ENCODE peak calls at places on chromosomes 3 and 15, in nine cellular contexts. One of them, this sample, is unnamed.

GRCh38 chr3:18241837-18242236 is 183.3 kb downstream of the SATB1 start:
- DNase-seq in H4: no peak
- DNase-seq in ecto neural progenitor cell: no peak
- DNase-seq in choroid plexus epithelial cell: no peak
- DNase-seq in stimulated activated CD8-positive, alpha-beta memory T cell treated with anti-CD3 and anti-CD28 coated beads, Interleukin-7, amount 100 ng/mL, for 4 hours: no peak
- DNase-seq in AG20443: no peak
- DNase-seq in activated T-cell treated with anti-CD3 and anti-CD28 coated beads for 1 hour: no peak
- DNase-seq in lung microvascular endothelial cell: no peak
- DNase-seq in activated gamma-delta T cell treated with Interleukin-2 at 50 U/mL for 16 hours: no peak
- DNase-seq in this sample: no peak

GRCh38 chr3:191802671-191803070 is 341.7 kb downstream of the PYDC2 start:
- DNase-seq in H4: no peak
- DNase-seq in ecto neural progenitor cell: no peak
- DNase-seq in choroid plexus epithelial cell: no peak
- DNase-seq in stimulated activated CD8-positive, alpha-beta memory T cell treated with anti-CD3 and anti-CD28 coated beads, Interleukin-7, amount 100 ng/mL, for 4 hours: no peak
- DNase-seq in AG20443: no peak
- DNase-seq in activated T-cell treated with anti-CD3 and anti-CD28 coated beads for 1 hour: no peak
- DNase-seq in lung microvascular endothelial cell: no peak
- DNase-seq in activated gamma-delta T cell treated with Interleukin-2 at 50 U/mL for 16 hours: no peak
- DNase-seq in this sample: no peak

GRCh38 chr3:174949523-174949922 is 90.4 kb downstream of the NAALADL2 start:
- DNase-seq in H4: peak; percentile 68
- DNase-seq in ecto neural progenitor cell: no peak
- DNase-seq in choroid plexus epithelial cell: peak; percentile 99
- DNase-seq in stimulated activated CD8-positive, alpha-beta memory T cell treated with anti-CD3 and anti-CD28 coated beads, Interleukin-7, amount 100 ng/mL, for 4 hours: no peak
- DNase-seq in AG20443: peak; percentile 50
- DNase-seq in activated T-cell treated with anti-CD3 and anti-CD28 coated beads for 1 hour: no peak
- DNase-seq in lung microvascular endothelial cell: peak; percentile 77
- DNase-seq in activated gamma-delta T cell treated with Interleukin-2 at 50 U/mL for 16 hours: no peak
- DNase-seq in this sample: no peak

GRCh38 chr3:184300377-184300717 is 1.3 kb downstream of the PSMD2 start:
- DNase-seq in H4: no peak
- DNase-seq in ecto neural progenitor cell: no peak
- DNase-seq in choroid plexus epithelial cell: peak; percentile 27
- DNase-seq in stimulated activated CD8-positive, alpha-beta memory T cell treated with anti-CD3 and anti-CD28 coated beads, Interleukin-7, amount 100 ng/mL, for 4 hours: no peak
- DNase-seq in AG20443: peak; percentile 6
- DNase-seq in activated T-cell treated with anti-CD3 and anti-CD28 coated beads for 1 hour: no peak
- DNase-seq in lung microvascular endothelial cell: peak; percentile 24
- DNase-seq in activated gamma-delta T cell treated with Interleukin-2 at 50 U/mL for 16 hours: no peak
- DNase-seq in this sample: no peak

GRCh38 chr3:187651282-187651681 is 18.9 kb downstream of the SST start:
- DNase-seq in H4: no peak
- DNase-seq in ecto neural progenitor cell: no peak
- DNase-seq in choroid plexus epithelial cell: no peak
- DNase-seq in stimulated activated CD8-positive, alpha-beta memory T cell treated with anti-CD3 and anti-CD28 coated beads, Interleukin-7, amount 100 ng/mL, for 4 hours: no peak
- DNase-seq in AG20443: no peak
- DNase-seq in activated T-cell treated with anti-CD3 and anti-CD28 coated beads for 1 hour: no peak
- DNase-seq in lung microvascular endothelial cell: no peak
- DNase-seq in activated gamma-delta T cell treated with Interleukin-2 at 50 U/mL for 16 hours: no peak
- DNase-seq in this sample: no peak

GRCh38 chr3:183862610-183863009 is 22.1 kb downstream of the PARL start:
- DNase-seq in H4: no peak
- DNase-seq in ecto neural progenitor cell: no peak
- DNase-seq in choroid plexus epithelial cell: no peak
- DNase-seq in stimulated activated CD8-positive, alpha-beta memory T cell treated with anti-CD3 and anti-CD28 coated beads, Interleukin-7, amount 100 ng/mL, for 4 hours: no peak
- DNase-seq in AG20443: no peak
- DNase-seq in activated T-cell treated with anti-CD3 and anti-CD28 coated beads for 1 hour: no peak
- DNase-seq in lung microvascular endothelial cell: no peak
- DNase-seq in activated gamma-delta T cell treated with Interleukin-2 at 50 U/mL for 16 hours: no peak
- DNase-seq in this sample: no peak

GRCh38 chr3:82144811-82145210 is 383.4 kb upstream of the GBE1 start:
- DNase-seq in H4: no peak
- DNase-seq in ecto neural progenitor cell: no peak
- DNase-seq in choroid plexus epithelial cell: no peak
- DNase-seq in stimulated activated CD8-positive, alpha-beta memory T cell treated with anti-CD3 and anti-CD28 coated beads, Interleukin-7, amount 100 ng/mL, for 4 hours: no peak
- DNase-seq in AG20443: no peak
- DNase-seq in activated T-cell treated with anti-CD3 and anti-CD28 coated beads for 1 hour: no peak
- DNase-seq in lung microvascular endothelial cell: no peak
- DNase-seq in activated gamma-delta T cell treated with Interleukin-2 at 50 U/mL for 16 hours: no peak
- DNase-seq in this sample: no peak

GRCh38 chr3:52771334-52771681 is 568 bp upstream of the NEK4 start:
- DNase-seq in H4: no peak
- DNase-seq in ecto neural progenitor cell: no peak
- DNase-seq in choroid plexus epithelial cell: no peak
- DNase-seq in stimulated activated CD8-positive, alpha-beta memory T cell treated with anti-CD3 and anti-CD28 coated beads, Interleukin-7, amount 100 ng/mL, for 4 hours: no peak
- DNase-seq in AG20443: no peak
- DNase-seq in activated T-cell treated with anti-CD3 and anti-CD28 coated beads for 1 hour: no peak
- DNase-seq in lung microvascular endothelial cell: no peak
- DNase-seq in activated gamma-delta T cell treated with Interleukin-2 at 50 U/mL for 16 hours: no peak
- DNase-seq in this sample: no peak

GRCh38 chr3:6262035-6262434 is 598.9 kb upstream of the GRM7 start:
- DNase-seq in H4: no peak
- DNase-seq in ecto neural progenitor cell: no peak
- DNase-seq in choroid plexus epithelial cell: no peak
- DNase-seq in stimulated activated CD8-positive, alpha-beta memory T cell treated with anti-CD3 and anti-CD28 coated beads, Interleukin-7, amount 100 ng/mL, for 4 hours: no peak
- DNase-seq in AG20443: no peak
- DNase-seq in activated T-cell treated with anti-CD3 and anti-CD28 coated beads for 1 hour: no peak
- DNase-seq in lung microvascular endothelial cell: no peak
- DNase-seq in activated gamma-delta T cell treated with Interleukin-2 at 50 U/mL for 16 hours: no peak
- DNase-seq in this sample: no peak

GRCh38 chr3:24264748-24265158 is 229.9 kb downstream of the THRB start:
- DNase-seq in H4: peak; percentile 38
- DNase-seq in ecto neural progenitor cell: no peak
- DNase-seq in choroid plexus epithelial cell: peak; percentile 80
- DNase-seq in stimulated activated CD8-positive, alpha-beta memory T cell treated with anti-CD3 and anti-CD28 coated beads, Interleukin-7, amount 100 ng/mL, for 4 hours: no peak
- DNase-seq in AG20443: peak; percentile 59
- DNase-seq in activated T-cell treated with anti-CD3 and anti-CD28 coated beads for 1 hour: no peak
- DNase-seq in lung microvascular endothelial cell: peak; percentile 75
- DNase-seq in activated gamma-delta T cell treated with Interleukin-2 at 50 U/mL for 16 hours: no peak
- DNase-seq in this sample: peak; percentile 47

GRCh38 chr15:83935774-83936173 is 281.9 kb downstream of the ADAMTSL3 start:
- DNase-seq in H4: no peak
- DNase-seq in ecto neural progenitor cell: no peak
- DNase-seq in choroid plexus epithelial cell: no peak
- DNase-seq in stimulated activated CD8-positive, alpha-beta memory T cell treated with anti-CD3 and anti-CD28 coated beads, Interleukin-7, amount 100 ng/mL, for 4 hours: no peak
- DNase-seq in AG20443: no peak
- DNase-seq in activated T-cell treated with anti-CD3 and anti-CD28 coated beads for 1 hour: no peak
- DNase-seq in lung microvascular endothelial cell: no peak
- DNase-seq in activated gamma-delta T cell treated with Interleukin-2 at 50 U/mL for 16 hours: no peak
- DNase-seq in this sample: no peak

GRCh38 chr3:172679599-172679998 is 31.3 kb downstream of the NCEH1 start:
- DNase-seq in H4: no peak
- DNase-seq in ecto neural progenitor cell: no peak
- DNase-seq in choroid plexus epithelial cell: no peak
- DNase-seq in stimulated activated CD8-positive, alpha-beta memory T cell treated with anti-CD3 and anti-CD28 coated beads, Interleukin-7, amount 100 ng/mL, for 4 hours: no peak
- DNase-seq in AG20443: no peak
- DNase-seq in activated T-cell treated with anti-CD3 and anti-CD28 coated beads for 1 hour: no peak
- DNase-seq in lung microvascular endothelial cell: no peak
- DNase-seq in activated gamma-delta T cell treated with Interleukin-2 at 50 U/mL for 16 hours: no peak
- DNase-seq in this sample: no peak

GRCh38 chr3:138775254-138775595 is 59.5 kb downstream of the PIK3CB start:
- DNase-seq in H4: no peak
- DNase-seq in ecto neural progenitor cell: no peak
- DNase-seq in choroid plexus epithelial cell: peak; percentile 38
- DNase-seq in stimulated activated CD8-positive, alpha-beta memory T cell treated with anti-CD3 and anti-CD28 coated beads, Interleukin-7, amount 100 ng/mL, for 4 hours: no peak
- DNase-seq in AG20443: no peak
- DNase-seq in activated T-cell treated with anti-CD3 and anti-CD28 coated beads for 1 hour: no peak
- DNase-seq in lung microvascular endothelial cell: no peak
- DNase-seq in activated gamma-delta T cell treated with Interleukin-2 at 50 U/mL for 16 hours: no peak
- DNase-seq in this sample: no peak

GRCh38 chr3:123841476-123842238 is 42.5 kb downstream of the MYLK start:
- DNase-seq in H4: no peak
- DNase-seq in ecto neural progenitor cell: no peak
- DNase-seq in choroid plexus epithelial cell: peak; percentile 26
- DNase-seq in stimulated activated CD8-positive, alpha-beta memory T cell treated with anti-CD3 and anti-CD28 coated beads, Interleukin-7, amount 100 ng/mL, for 4 hours: no peak
- DNase-seq in AG20443: no peak
- DNase-seq in activated T-cell treated with anti-CD3 and anti-CD28 coated beads for 1 hour: no peak
- DNase-seq in lung microvascular endothelial cell: no peak
- DNase-seq in activated gamma-delta T cell treated with Interleukin-2 at 50 U/mL for 16 hours: no peak
- DNase-seq in this sample: no peak

GRCh38 chr3:138089091-138089490 is 26.3 kb downstream of the DZIP1L start:
- DNase-seq in H4: no peak
- DNase-seq in ecto neural progenitor cell: no peak
- DNase-seq in choroid plexus epithelial cell: peak; percentile 63
- DNase-seq in stimulated activated CD8-positive, alpha-beta memory T cell treated with anti-CD3 and anti-CD28 coated beads, Interleukin-7, amount 100 ng/mL, for 4 hours: no peak
- DNase-seq in AG20443: no peak
- DNase-seq in activated T-cell treated with anti-CD3 and anti-CD28 coated beads for 1 hour: no peak
- DNase-seq in lung microvascular endothelial cell: no peak
- DNase-seq in activated gamma-delta T cell treated with Interleukin-2 at 50 U/mL for 16 hours: no peak
- DNase-seq in this sample: no peak

GRCh38 chr3:159928692-159929091 is 59.9 kb upstream of the IL12A start:
- DNase-seq in H4: peak; percentile 93
- DNase-seq in ecto neural progenitor cell: no peak
- DNase-seq in choroid plexus epithelial cell: peak; percentile 96
- DNase-seq in stimulated activated CD8-positive, alpha-beta memory T cell treated with anti-CD3 and anti-CD28 coated beads, Interleukin-7, amount 100 ng/mL, for 4 hours: no peak
- DNase-seq in AG20443: peak; percentile 93
- DNase-seq in activated T-cell treated with anti-CD3 and anti-CD28 coated beads for 1 hour: no peak
- DNase-seq in lung microvascular endothelial cell: peak; percentile 13
- DNase-seq in activated gamma-delta T cell treated with Interleukin-2 at 50 U/mL for 16 hours: no peak
- DNase-seq in this sample: no peak

GRCh38 chr3:52056521-52056967 is at the start of gene DUSP7:
- DNase-seq in H4: no peak
- DNase-seq in ecto neural progenitor cell: peak; percentile 83
- DNase-seq in choroid plexus epithelial cell: peak; percentile 62
- DNase-seq in stimulated activated CD8-positive, alpha-beta memory T cell treated with anti-CD3 and anti-CD28 coated beads, Interleukin-7, amount 100 ng/mL, for 4 hours: no peak
- DNase-seq in AG20443: peak; percentile 82
- DNase-seq in activated T-cell treated with anti-CD3 and anti-CD28 coated beads for 1 hour: peak; percentile 65
- DNase-seq in lung microvascular endothelial cell: peak; percentile 81
- DNase-seq in activated gamma-delta T cell treated with Interleukin-2 at 50 U/mL for 16 hours: peak; percentile 56
- DNase-seq in this sample: no peak

GRCh38 chr15:85443593-85444328 is 63.4 kb downstream of the AKAP13 start:
- DNase-seq in H4: peak; percentile 61
- DNase-seq in ecto neural progenitor cell: no peak
- DNase-seq in choroid plexus epithelial cell: peak; percentile 70
- DNase-seq in stimulated activated CD8-positive, alpha-beta memory T cell treated with anti-CD3 and anti-CD28 coated beads, Interleukin-7, amount 100 ng/mL, for 4 hours: no peak
- DNase-seq in AG20443: no peak
- DNase-seq in activated T-cell treated with anti-CD3 and anti-CD28 coated beads for 1 hour: no peak
- DNase-seq in lung microvascular endothelial cell: peak; percentile 91
- DNase-seq in activated gamma-delta T cell treated with Interleukin-2 at 50 U/mL for 16 hours: no peak
- DNase-seq in this sample: peak; percentile 47

GRCh38 chr3:55446860-55447259 is 40.2 kb downstream of the WNT5A start:
- DNase-seq in H4: no peak
- DNase-seq in ecto neural progenitor cell: no peak
- DNase-seq in choroid plexus epithelial cell: no peak
- DNase-seq in stimulated activated CD8-positive, alpha-beta memory T cell treated with anti-CD3 and anti-CD28 coated beads, Interleukin-7, amount 100 ng/mL, for 4 hours: no peak
- DNase-seq in AG20443: no peak
- DNase-seq in activated T-cell treated with anti-CD3 and anti-CD28 coated beads for 1 hour: no peak
- DNase-seq in lung microvascular endothelial cell: no peak
- DNase-seq in activated gamma-delta T cell treated with Interleukin-2 at 50 U/mL for 16 hours: no peak
- DNase-seq in this sample: no peak

This sample was measured in HCT116.